ENCODE peak calls at places on chromosomes 1 and 21, in ten cellular contexts. M is WTC11, L is neural progenitor cell, C is lower lobe of right lung, X is GM13976, E is Calu3, B is OCI-LY7, O is lower leg skin, J is GM20000, V is astrocyte of the spinal cord. W is an unnamed sample.

GRCh38 chr1:165257969-165258459 is 98.5 kb downstream of the LMX1A start:
- DNase-seq in V (peak), E (peak), C (peak), M (peak), O (peak), B (peak), J (peak), L (peak), X (peak), W (peak)

GRCh38 chr1:103274886-103275285 is 166.6 kb upstream of the COL11A1 start:
- DNase-seq in O (no peak), E (no peak), L (no peak), B (no peak), M (no peak), V (peak), J (no peak), X (no peak), C (no peak), W (no peak)

GRCh38 chr1:89931950-89932349 is 63.0 kb upstream of the ZNF326 start:
- DNase-seq in B (no peak), L (no peak), X (no peak), C (no peak), V (no peak), M (no peak), J (no peak), E (no peak), O (no peak), W (no peak)

GRCh38 chr1:152143147-152143845 is 15.7 kb downstream of the RPTN start:
- DNase-seq in O (no peak), V (no peak), E (no peak), J (peak), X (peak), C (no peak), L (no peak), M (no peak), B (no peak), W (peak)

GRCh38 chr1:7046314-7046713 is 261.1 kb downstream of the CAMTA1 start:
- DNase-seq in L (peak), M (peak), C (no peak), O (peak), X (no peak), E (peak), V (peak), J (no peak), B (no peak), W (no peak)

GRCh38 chr1:12053752-12054548 is 9.2 kb upstream of the TNFRSF8 start:
- DNase-seq in L (no peak), O (no peak), J (peak), M (no peak), B (no peak), C (no peak), X (peak), V (no peak), E (no peak), W (peak)

GRCh38 chr1:31523012-31523411 is 53.3 kb upstream of the TINAGL1 start:
- DNase-seq in B (no peak), X (no peak), E (no peak), M (no peak), C (no peak), J (no peak), L (no peak), O (no peak), V (no peak), W (peak)

GRCh38 chr1:12546771-12547585 is 71.0 kb downstream of the DHRS3 start:
- DNase-seq in J (no peak), L (no peak), O (peak), X (no peak), M (no peak), E (no peak), V (no peak), B (no peak), C (peak), W (no peak)

GRCh38 chr1:91948501-91949355 is 473 bp upstream of the BRDT start:
- DNase-seq in C (no peak), V (no peak), B (no peak), J (no peak), O (no peak), X (no peak), L (no peak), E (no peak), M (no peak), W (peak)

GRCh38 chr1:24890861-24891260 is 39.2 kb downstream of the RUNX3 start:
- DNase-seq in E (no peak), L (no peak), O (no peak), B (no peak), V (no peak), M (no peak), C (no peak), J (no peak), X (no peak), W (no peak)

GRCh38 chr1:47669081-47669585 is 231.3 kb downstream of the FOXD2 start:
- DNase-seq in O (peak), E (no peak), V (no peak), C (no peak), L (no peak), J (no peak), B (no peak), M (no peak), X (no peak), W (no peak)

GRCh38 chr1:228285661-228286504 is 78.0 kb downstream of the OBSCN start:
- DNase-seq in O (peak), V (no peak), B (no peak), J (no peak), E (no peak), M (no peak), L (no peak), C (peak), X (peak), W (no peak)

GRCh38 chr1:150537732-150538684 is 11.2 kb upstream of the ADAMTSL4 start:
- DNase-seq in O (no peak), E (no peak), B (no peak), L (peak), V (peak), J (no peak), C (peak), X (no peak), M (peak), W (no peak)

GRCh38 chr1:185824106-185824505 is 89.9 kb downstream of the HMCN1 start:
- DNase-seq in J (no peak), L (no peak), O (no peak), X (no peak), C (no peak), M (no peak), E (no peak), V (no peak), B (no peak), W (no peak)

GRCh38 chr1:237170149-237170548 is 128.2 kb downstream of the RYR2 start:
- DNase-seq in V (no peak), O (no peak), L (no peak), M (no peak), E (no peak), C (no peak), J (no peak), X (no peak), B (no peak), W (no peak)

GRCh38 chr1:29332204-29332603 is 95.9 kb downstream of the PTPRU start:
- DNase-seq in L (peak), X (no peak), E (peak), C (no peak), J (no peak), B (peak), V (peak), M (peak), O (no peak), W (peak)

GRCh38 chr1:212012034-212012740 is 23.2 kb downstream of the INTS7 start:
- DNase-seq in M (peak), J (peak), L (peak), O (peak), X (peak), C (peak), V (peak), B (peak), E (peak), W (peak)

GRCh38 chr1:16173447-16174260 is 17.8 kb upstream of the EPHA2 start:
- DNase-seq in B (no peak), V (peak), M (no peak), X (no peak), J (no peak), E (peak), O (no peak), C (peak), L (no peak), W (no peak)

GRCh38 chr21:44298301-44298700 is 1.6 kb upstream of the PFKL start:
- DNase-seq in L (no peak), V (no peak), O (no peak), X (no peak), E (no peak), B (peak), C (no peak), J (no peak), M (no peak), W (peak)
- TF ChIP-seq CTCF in L (no peak), V (peak), O (no peak), X (peak), E (no peak), B (peak), C (no peak), J (no peak), M (no peak), W (no peak)

DNA sequence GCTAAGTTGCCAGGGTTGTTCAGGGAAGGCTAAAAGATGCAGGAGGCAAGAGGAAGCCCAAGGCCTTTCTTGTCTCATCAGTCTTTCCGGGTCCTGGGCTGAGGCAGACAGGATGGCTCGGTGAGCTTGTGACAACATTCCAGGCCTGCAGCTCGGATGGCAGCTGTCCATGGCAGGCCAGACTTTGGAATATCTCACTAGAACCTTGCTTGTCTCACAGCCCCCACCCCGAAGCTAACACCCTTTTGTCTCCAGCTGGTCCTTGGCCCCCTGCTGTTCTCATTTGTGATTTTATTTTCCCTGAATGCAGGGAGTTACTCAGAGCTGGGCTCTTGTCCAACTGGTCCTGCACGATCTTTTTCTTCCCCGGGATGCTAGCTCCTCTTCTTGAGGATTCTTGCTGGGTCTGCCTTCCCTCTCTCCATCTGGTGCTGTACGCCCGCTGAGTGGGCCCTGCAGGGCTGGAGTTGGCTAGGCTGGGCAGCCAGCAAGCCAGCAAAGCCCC is 477.2 kb upstream of the CAMK1G start:
- DNase-seq in O (no peak), B (no peak), M (peak), V (peak), X (no peak), J (no peak), L (peak), C (no peak), E (no peak), W (no peak)
- TF ChIP-seq CTCF in O (no peak), B (no peak), M (no peak), V (peak), X (no peak), J (no peak), L (no peak), C (no peak), E (no peak), W (no peak)

GRCh38 chr1:98749152-98749756 is 87.7 kb downstream of the SNX7 start:
- DNase-seq in V (peak), X (no peak), E (no peak), C (no peak), B (peak), O (no peak), L (no peak), J (peak), M (no peak), W (no peak)
- TF ChIP-seq CTCF in V (peak), X (peak), E (peak), C (no peak), B (peak), O (no peak), L (peak), J (peak), M (no peak), W (peak)

DNA sequence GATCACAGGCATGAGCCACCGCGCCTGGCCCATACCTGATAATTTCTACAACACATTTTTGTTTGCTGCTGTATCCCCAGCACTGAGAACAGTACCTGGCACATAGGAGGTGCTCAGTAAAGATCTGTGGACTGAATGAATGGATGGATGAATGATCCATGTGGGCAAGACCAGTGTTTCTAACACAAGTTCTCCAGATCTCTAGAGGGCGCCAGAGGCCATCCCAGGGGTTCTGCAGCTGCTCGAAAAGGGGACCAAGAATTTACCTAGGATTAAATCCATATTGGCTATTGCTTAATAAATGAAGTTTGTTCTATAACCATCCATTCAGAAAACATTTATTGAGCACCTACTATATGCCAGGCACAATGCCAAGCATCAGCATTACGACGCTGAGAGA is 167.7 kb downstream of the ACTL8 start:
- DNase-seq in C (no peak), E (peak), J (peak), X (peak), M (peak), B (peak), O (peak), V (no peak), L (peak), W (peak)
- TF ChIP-seq CTCF in C (peak), E (peak), J (peak), X (peak), M (peak), B (peak), O (no peak), V (peak), L (peak), W (no peak)

GRCh38 chr1:204206121-204206520 is 7.7 kb downstream of the GOLT1A start:
- DNase-seq in C (no peak), L (no peak), V (no peak), O (peak), M (no peak), J (no peak), X (no peak), B (no peak), E (no peak), W (no peak)

GRCh38 chr1:204211021-204211420 is 2.8 kb downstream of the GOLT1A start:
- DNase-seq in O (peak), M (no peak), E (no peak), L (no peak), V (no peak), C (no peak), B (no peak), X (no peak), J (no peak), W (no peak)

GRCh38 chr1:204205486-204205885 is 8.3 kb downstream of the GOLT1A start:
- DNase-seq in E (no peak), L (no peak), X (no peak), V (no peak), B (no peak), M (no peak), C (no peak), J (no peak), O (peak), W (no peak)

GRCh38 chr1:204204944-204205343 is 8.7 kb upstream of the KISS1 start:
- DNase-seq in L (no peak), O (no peak), M (no peak), J (no peak), B (no peak), X (no peak), V (no peak), C (no peak), E (no peak), W (no peak)

GRCh38 chr1:204207136-204207616 is 6.6 kb downstream of the GOLT1A start:
- DNase-seq in O (peak), B (peak), L (peak), J (peak), V (peak), C (peak), X (peak), M (peak), E (peak), W (peak)
- TF ChIP-seq CTCF in O (no peak), B (peak), L (peak), J (peak), V (peak), C (peak), X (peak), M (peak), E (peak), W (peak)

DNA sequence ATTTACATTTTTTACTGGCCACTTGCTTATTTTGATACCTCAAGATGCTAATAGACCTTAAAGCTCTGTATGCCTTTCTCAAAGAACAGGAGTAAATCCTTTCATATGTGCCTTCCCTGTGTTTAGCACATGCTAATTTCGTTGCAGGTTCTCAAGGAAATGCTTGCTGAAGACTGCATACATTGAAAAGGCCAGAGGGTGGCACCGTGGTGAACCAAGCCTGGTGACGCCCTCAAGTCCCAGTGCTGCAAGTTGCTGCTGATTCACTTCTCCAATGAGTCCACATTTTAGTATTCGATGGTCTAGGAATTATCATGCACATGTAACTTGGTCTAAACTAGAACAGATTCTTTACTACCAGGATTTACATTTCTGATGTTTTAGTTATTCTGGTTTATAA is 94.1 kb downstream of the CLDN17 start:
- DNase-seq in B (no peak), L (peak), M (peak), E (peak), O (no peak), C (no peak), V (peak), X (no peak), J (no peak), W (peak)
- TF ChIP-seq CTCF in B (peak), L (peak), M (no peak), E (no peak), O (no peak), C (peak), V (no peak), X (no peak), J (no peak), W (no peak)

GRCh38 chr1:115652236-115652788 is 10.5 kb downstream of the VANGL1 start:
- DNase-seq in V (no peak), B (no peak), J (no peak), C (no peak), L (no peak), X (no peak), M (no peak), O (no peak), E (no peak), W (no peak)
- TF ChIP-seq CTCF in V (no peak), B (no peak), J (no peak), C (no peak), L (no peak), X (no peak), M (no peak), O (no peak), E (no peak), W (no peak)